ENCODE peak calls at places on chromosomes 2 and 18, in ten cellular contexts. U, F, L, I, Y, R, G, T, K and Z are unnamed samples.

GRCh38 chr2:239323473-239323872 is 77.3 kb downstream of the HDAC4 start:
- DNase-seq in U (no peak), F (no peak), L (no peak), I (no peak), Y (no peak), R (no peak), G (no peak), T (no peak), K (no peak), Z (no peak)

GRCh38 chr2:8445580-8445979 is 236.3 kb upstream of the ID2 start:
- DNase-seq in U (no peak), F (no peak), L (no peak), I (no peak), Y (no peak), R (peak; percentile 8), G (no peak), T (no peak), K (no peak), Z (peak; percentile 32)

GRCh38 chr18:36757081-36757480 is 71.7 kb downstream of the TPGS2 start:
- DNase-seq in U (peak; percentile 59), F (no peak), L (peak; percentile 34), I (peak; percentile 56), Y (peak; percentile 50), R (peak; percentile 84), G (no peak), T (no peak), K (no peak), Z (peak; percentile 83)

GRCh38 chr18:34003687-34004086 is 221.0 kb downstream of the NOL4 start:
- DNase-seq in U (no peak), F (no peak), L (no peak), I (no peak), Y (no peak), R (peak; percentile 52), G (no peak), T (no peak), K (no peak), Z (no peak)

GRCh38 chr18:46289931-46290330 is 185.7 kb downstream of the HAUS1 start:
- DNase-seq in U (no peak), F (no peak), L (no peak), I (no peak), Y (no peak), R (no peak), G (no peak), T (no peak), K (no peak), Z (no peak)

GRCh38 chr2:53670351-53670750 is 97.3 kb upstream of the CHAC2 start:
- DNase-seq in U (no peak), F (no peak), L (no peak), I (peak; percentile 4), Y (no peak), R (no peak), G (no peak), T (no peak), K (no peak), Z (peak; percentile 100)

GRCh38 chr2:168744844-168745243 is 57.6 kb upstream of the NOSTRIN start:
- DNase-seq in U (no peak), F (no peak), L (no peak), I (no peak), Y (no peak), R (no peak), G (no peak), T (no peak), K (no peak), Z (no peak)

GRCh38 chr2:45412754-45413379 is 198.2 kb downstream of the SRBD1 start:
- DNase-seq in U (no peak), F (no peak), L (no peak), I (peak; percentile 8), Y (no peak), R (peak; percentile 47), G (no peak), T (no peak), K (no peak), Z (peak; percentile 6)

GRCh38 chr2:229445013-229445412 is 173.9 kb upstream of the PID1 start:
- DNase-seq in U (peak; percentile 83), F (no peak), L (peak; percentile 59), I (peak; percentile 98), Y (no peak), R (peak; percentile 4), G (no peak), T (no peak), K (no peak), Z (no peak)

GRCh38 chr2:5365871-5366461 is 326.2 kb upstream of the SOX11 start:
- DNase-seq in U (peak; percentile 79), F (peak; percentile 21), L (no peak), I (peak; percentile 42), Y (peak; percentile 55), R (peak; percentile 82), G (no peak), T (no peak), K (no peak), Z (peak; percentile 76)

GRCh38 chr2:98404556-98405250 is 40.0 kb upstream of the INPP4A start:
- DNase-seq in U (no peak), F (no peak), L (no peak), I (no peak), Y (no peak), R (no peak), G (no peak), T (no peak), K (no peak), Z (no peak)

GRCh38 chr2:168835961-168836360 is 33.5 kb downstream of the NOSTRIN start:
- DNase-seq in U (no peak), F (no peak), L (no peak), I (no peak), Y (no peak), R (no peak), G (no peak), T (no peak), K (no peak), Z (no peak)

GRCh38 chr2:77268626-77269025 is 253.6 kb downstream of the LRRTM4 start:
- DNase-seq in U (no peak), F (no peak), L (no peak), I (peak; percentile 58), Y (no peak), R (no peak), G (no peak), T (no peak), K (no peak), Z (no peak)

GRCh38 chr2:230930149-230930780 is 5.2 kb upstream of the GPR55 start:
- DNase-seq in U (no peak), F (no peak), L (no peak), I (no peak), Y (no peak), R (no peak), G (no peak), T (no peak), K (no peak), Z (no peak)

GRCh38 chr18:59779979-59780378 is 82.8 kb upstream of the CCBE1 start:
- DNase-seq in U (peak; percentile 79), F (no peak), L (peak; percentile 33), I (peak; percentile 93), Y (no peak), R (no peak), G (no peak), T (no peak), K (no peak), Z (no peak)

GRCh38 chr2:64212801-64213321 is 68.6 kb upstream of the PELI1 start:
- DNase-seq in U (no peak), F (peak; percentile 75), L (no peak), I (peak; percentile 97), Y (no peak), R (peak; percentile 36), G (peak; percentile 60), T (no peak), K (no peak), Z (no peak)

GRCh38 chr18:567119-567518 is 13.1 kb upstream of the CETN1 start:
- DNase-seq in U (no peak), F (no peak), L (no peak), I (no peak), Y (no peak), R (no peak), G (no peak), T (no peak), K (no peak), Z (no peak)

GRCh38 chr2:191625016-191625415 is 52.9 kb upstream of the NABP1 start:
- DNase-seq in U (no peak), F (no peak), L (no peak), I (peak; percentile 45), Y (no peak), R (no peak), G (no peak), T (peak; percentile 37), K (peak; percentile 58), Z (peak; percentile 14)

GRCh38 chr2:166091439-166091838 is 36.4 kb downstream of the SCN1A start:
- DNase-seq in U (no peak), F (no peak), L (no peak), I (peak; percentile 48), Y (no peak), R (peak; percentile 13), G (no peak), T (no peak), K (no peak), Z (peak; percentile 63)

GRCh38 chr2:102030855-102031527 is 39.2 kb downstream of the IL1R2 start:
- DNase-seq in U (no peak), F (no peak), L (no peak), I (no peak), Y (no peak), R (no peak), G (no peak), T (no peak), K (no peak), Z (no peak)

GRCh38 chr2:26675651-26676255 is 16.8 kb upstream of the KCNK3 start:
- DNase-seq in U (no peak), F (no peak), L (no peak), I (no peak), Y (no peak), R (no peak), G (no peak), T (no peak), K (no peak), Z (no peak)

GRCh38 chr2:227818569-227819397 is 5.1 kb downstream of the CCL20 start:
- DNase-seq in U (peak; percentile 83), F (peak; percentile 77), L (peak; percentile 9), I (no peak), Y (no peak), R (no peak), G (no peak), T (peak; percentile 23), K (no peak), Z (no peak)

GRCh38 chr2:146874260-146874658 is 970.6 kb upstream of the ACVR2A start:
- DNase-seq in U (peak; percentile 86), F (no peak), L (peak; percentile 62), I (peak; percentile 71), Y (no peak), R (no peak), G (no peak), T (no peak), K (no peak), Z (no peak)

GRCh38 chr2:76314621-76315020 is 603.9 kb upstream of the GCFC2 start:
- DNase-seq in U (no peak), F (no peak), L (no peak), I (no peak), Y (no peak), R (no peak), G (no peak), T (no peak), K (no peak), Z (peak; percentile 51)

GRCh38 chr18:48974304-48975220 is 23.8 kb upstream of the SMAD7 start:
- DNase-seq in U (no peak), F (no peak), L (no peak), I (no peak), Y (no peak), R (no peak), G (no peak), T (no peak), K (no peak), Z (peak; percentile 72)

GRCh38 chr2:102703748-102704147 is 58.1 kb upstream of the TMEM182 start:
- DNase-seq in U (peak; percentile 37), F (peak; percentile 47), L (peak; percentile 15), I (peak; percentile 9), Y (peak; percentile 23), R (peak; percentile 60), G (no peak), T (no peak), K (no peak), Z (peak; percentile 23)

GRCh38 chr18:63149200-63149587 is 170.4 kb downstream of the BCL2 start:
- DNase-seq in U (no peak), F (no peak), L (no peak), I (no peak), Y (peak; percentile 69), R (peak; percentile 17), G (no peak), T (no peak), K (no peak), Z (no peak)

GRCh38 chr2:24076849-24077534 is 866 bp upstream of the SF3B6 start:
- DNase-seq in U (no peak), F (peak; percentile 42), L (no peak), I (peak; percentile 11), Y (peak; percentile 53), R (no peak), G (no peak), T (no peak), K (no peak), Z (peak; percentile 60)